ENCODE peak calls at places on chromosomes 6 and 20, in four cellular contexts. One of them, this sample, is unnamed.

GRCh38 chr6:166257911-166258318 is 50.3 kb downstream of the PRR18 start:
- DNase-seq in effector memory CD8-positive, alpha-beta T cell: no peak
- DNase-seq in CD8-positive, alpha-beta memory T cell: no peak
- DNase-seq in choroid plexus epithelial cell: no peak
- DNase-seq in this sample: no peak

GRCh38 chr6:118968416-118968815 is 33.5 kb upstream of the MCM9 start:
- DNase-seq in effector memory CD8-positive, alpha-beta T cell: no peak
- DNase-seq in CD8-positive, alpha-beta memory T cell: no peak
- DNase-seq in choroid plexus epithelial cell: peak
- DNase-seq in this sample: no peak

GRCh38 chr6:149147939-149148718 is 169.4 kb upstream of the TAB2 start:
- DNase-seq in choroid plexus epithelial cell: no peak
- DNase-seq in CD8-positive, alpha-beta memory T cell: peak
- DNase-seq in effector memory CD8-positive, alpha-beta T cell: peak
- DNase-seq in this sample: no peak

GRCh38 chr6:152948150-152948768 is 34.6 kb downstream of the FBXO5 start:
- DNase-seq in choroid plexus epithelial cell: peak
- DNase-seq in CD8-positive, alpha-beta memory T cell: no peak
- DNase-seq in effector memory CD8-positive, alpha-beta T cell: no peak
- DNase-seq in this sample: peak

GRCh38 chr20:4465855-4466545 is 255.7 kb upstream of the PRND start:
- DNase-seq in CD8-positive, alpha-beta memory T cell: no peak
- DNase-seq in effector memory CD8-positive, alpha-beta T cell: no peak
- DNase-seq in choroid plexus epithelial cell: no peak
- DNase-seq in this sample: no peak

GRCh38 chr6:87110639-87111038 is 15.7 kb upstream of the CGA start:
- DNase-seq in choroid plexus epithelial cell: no peak
- DNase-seq in effector memory CD8-positive, alpha-beta T cell: no peak
- DNase-seq in CD8-positive, alpha-beta memory T cell: no peak
- DNase-seq in this sample: no peak

GRCh38 chr6:158211273-158212055 is 43.3 kb downstream of the GTF2H5 start:
- DNase-seq in choroid plexus epithelial cell: peak
- DNase-seq in effector memory CD8-positive, alpha-beta T cell: no peak
- DNase-seq in CD8-positive, alpha-beta memory T cell: no peak
- DNase-seq in this sample: no peak

GRCh38 chr6:116572162-116572561 is 858 bp downstream of the RWDD1 start:
- DNase-seq in choroid plexus epithelial cell: peak
- DNase-seq in effector memory CD8-positive, alpha-beta T cell: no peak
- DNase-seq in CD8-positive, alpha-beta memory T cell: no peak
- DNase-seq in this sample: no peak

GRCh38 chr6:51531623-51532022 is 555.8 kb downstream of the PKHD1 start:
- DNase-seq in effector memory CD8-positive, alpha-beta T cell: no peak
- DNase-seq in choroid plexus epithelial cell: no peak
- DNase-seq in CD8-positive, alpha-beta memory T cell: no peak
- DNase-seq in this sample: no peak

GRCh38 chr6:1614448-1614766 is 4.7 kb downstream of the FOXC1 start:
- DNase-seq in CD8-positive, alpha-beta memory T cell: no peak
- DNase-seq in effector memory CD8-positive, alpha-beta T cell: no peak
- DNase-seq in choroid plexus epithelial cell: no peak
- DNase-seq in this sample: no peak

GRCh38 chr6:122730775-122731386 is 48.6 kb upstream of the FABP7 start:
- DNase-seq in CD8-positive, alpha-beta memory T cell: no peak
- DNase-seq in choroid plexus epithelial cell: peak
- DNase-seq in effector memory CD8-positive, alpha-beta T cell: no peak
- DNase-seq in this sample: no peak

GRCh38 chr6:136962661-136963060 is 40.6 kb downstream of the SLC35D3 start:
- DNase-seq in CD8-positive, alpha-beta memory T cell: no peak
- DNase-seq in choroid plexus epithelial cell: no peak
- DNase-seq in effector memory CD8-positive, alpha-beta T cell: no peak
- DNase-seq in this sample: no peak

GRCh38 chr6:128827675-128828464 is 55.1 kb upstream of the LAMA2 start:
- DNase-seq in effector memory CD8-positive, alpha-beta T cell: no peak
- DNase-seq in choroid plexus epithelial cell: peak
- DNase-seq in CD8-positive, alpha-beta memory T cell: no peak
- DNase-seq in this sample: no peak